ENCODE peak calls at places on chromosome 11, in five cellular contexts. J is Panc1; W is right cardiac atrium; V is CD4-positive, CD25-positive, alpha-beta regulatory T cell; B is pancreas. D is an unnamed sample.

GRCh38 chr11:70323811-70324210 is 53.3 kb downstream of the PPFIA1 start:
- ATAC-seq in J (no peak), W (peak; percentile 20), V (no peak), B (no peak), D (no peak)

GRCh38 chr11:130094614-130095013 is 24.9 kb downstream of the APLP2 start:
- ATAC-seq in J (no peak), W (peak; percentile 70), V (no peak), B (no peak), D (no peak)

GRCh38 chr11:102733232-102733875 is 8.6 kb upstream of the MMP8 start:
- ATAC-seq in J (peak; percentile 96), W (peak; percentile 35), V (no peak), B (peak; percentile 89), D (no peak)

GRCh38 chr11:123507043-123507442 is 77.0 kb downstream of the GRAMD1B start:
- ATAC-seq in J (no peak), W (no peak), V (no peak), B (no peak), D (no peak)

GRCh38 chr11:128686745-128687177 is 7.1 kb upstream of the FLI1 start:
- ATAC-seq in J (peak; percentile 70), W (peak; percentile 81), V (peak; percentile 71), B (peak; percentile 70), D (peak; percentile 43)

GRCh38 chr11:63564056-63564784 is 1.0 kb upstream of the PLAAT2 start:
- ATAC-seq in J (no peak), W (no peak), V (no peak), B (no peak), D (no peak)

GRCh38 chr11:30172872-30173271 is 57.9 kb upstream of the FSHB start:
- ATAC-seq in J (no peak), W (peak; percentile 55), V (no peak), B (peak; percentile 62), D (no peak)

GRCh38 chr11:69880041-69880802 is 61.0 kb upstream of the FGF3 start:
- ATAC-seq in J (no peak), W (no peak), V (no peak), B (no peak), D (no peak)

GRCh38 chr11:133977067-133977681 is 20.4 kb upstream of the IGSF9B start:
- ATAC-seq in J (no peak), W (no peak), V (no peak), B (no peak), D (no peak)

GRCh38 chr11:78160557-78160956 is 21.1 kb upstream of the ALG8 start:
- ATAC-seq in J (no peak), W (no peak), V (no peak), B (no peak), D (no peak)

GRCh38 chr11:78659326-78660319 is 85.0 kb upstream of the NARS2 start:
- ATAC-seq in J (no peak), W (no peak), V (no peak), B (peak; percentile 92), D (no peak)

GRCh38 chr11:65357856-65358356 is 3.4 kb downstream of the TIGD3 start:
- ATAC-seq in J (no peak), W (no peak), V (no peak), B (no peak), D (no peak)

GRCh38 chr11:128515766-128516466 is 71.4 kb downstream of the ETS1 start:
- ATAC-seq in J (no peak), W (no peak), V (no peak), B (peak; percentile 60), D (no peak)

GRCh38 chr11:9302448-9302847 is 11.9 kb downstream of the TMEM41B start:
- ATAC-seq in J (no peak), W (no peak), V (no peak), B (no peak), D (no peak)

GRCh38 chr11:24068197-24068596 is 428.7 kb upstream of the LUZP2 start:
- ATAC-seq in J (no peak), W (no peak), V (no peak), B (no peak), D (no peak)

GRCh38 chr11:109972181-109972715 is 120.9 kb upstream of the ZC3H12C start:
- ATAC-seq in J (no peak), W (peak; percentile 51), V (no peak), B (no peak), D (no peak)

GRCh38 chr11:64536396-64536935 is 54.6 kb upstream of the SLC22A12 start:
- ATAC-seq in J (no peak), W (no peak), V (no peak), B (no peak), D (no peak)

GRCh38 chr11:131408011-131408640 is 37.7 kb downstream of the NTM start:
- ATAC-seq in J (peak; percentile 78), W (peak; percentile 47), V (no peak), B (peak; percentile 73), D (peak; percentile 69)

GRCh38 chr11:17473071-17473744 is 3.4 kb downstream of the ABCC8 start:
- ATAC-seq in J (peak; percentile 79), W (no peak), V (no peak), B (peak; percentile 32), D (no peak)

GRCh38 chr11:79076526-79077115 is 364.2 kb downstream of the TENM4 start:
- ATAC-seq in J (peak; percentile 85), W (peak; percentile 47), V (no peak), B (peak; percentile 61), D (no peak)

GRCh38 chr11:79423736-79424135 is 17.1 kb downstream of the TENM4 start:
- ATAC-seq in J (no peak), W (no peak), V (no peak), B (no peak), D (no peak)

GRCh38 chr11:57315491-57315890 is 9.3 kb downstream of the TNKS1BP1 start:
- ATAC-seq in J (no peak), W (no peak), V (peak; percentile 26), B (no peak), D (no peak)

GRCh38 chr11:119339581-119340334 is 925 bp downstream of the C1QTNF5 start:
- ATAC-seq in J (peak; percentile 62), W (peak; percentile 66), V (no peak), B (peak; percentile 77), D (peak; percentile 71)

GRCh38 chr11:119340335-119341221 is at the start of gene C1QTNF5:
- ATAC-seq in J (peak; percentile 3), W (peak; percentile 74), V (no peak), B (peak; percentile 54), D (peak; percentile 62)

GRCh38 chr11:119337581-119338317 is 2.9 kb downstream of the C1QTNF5 start:
- ATAC-seq in J (peak; percentile 39), W (no peak), V (no peak), B (no peak), D (no peak)

GRCh38 chr11:119338318-119338890 is 2.3 kb downstream of the C1QTNF5 start:
- ATAC-seq in J (peak; percentile 73), W (peak; percentile 12), V (peak; percentile 18), B (peak; percentile 38), D (peak; percentile 29)

DNA sequence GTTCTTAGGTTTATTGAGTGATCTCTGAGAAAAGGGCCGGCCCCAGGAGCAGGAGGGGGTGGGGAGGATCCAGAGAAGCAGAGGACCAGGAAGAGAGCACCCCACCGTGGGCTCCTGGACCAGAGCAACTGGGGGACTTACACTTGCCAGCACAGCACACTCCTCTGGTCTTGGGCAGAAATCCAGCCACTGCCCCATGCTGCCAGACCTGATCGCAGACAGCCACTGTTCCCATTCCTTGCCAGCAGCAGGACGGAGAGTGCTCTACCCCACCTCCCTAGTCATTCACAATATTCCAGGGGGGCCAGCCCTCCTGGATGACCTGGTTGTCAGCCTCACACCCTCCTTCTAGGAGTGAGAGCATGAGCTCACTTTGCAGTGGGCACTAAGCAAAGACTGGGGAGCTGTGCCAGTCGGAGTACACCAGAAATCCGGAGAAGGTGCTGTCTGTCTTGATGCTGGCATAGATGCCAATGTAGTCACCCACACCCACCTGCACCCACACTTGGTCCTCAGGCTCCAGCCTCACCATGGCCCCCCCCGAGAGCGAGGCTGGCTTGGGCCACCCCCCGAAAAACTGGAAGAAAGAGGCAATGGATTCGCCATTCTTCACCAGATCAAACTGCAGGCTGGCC is 1.6 kb downstream of the C1QTNF5 start:
- ATAC-seq in J (no peak), W (no peak), V (no peak), B (no peak), D (no peak)
- H3K27ac ChIP-seq in J (no peak overlapping the region), W (peak overlapping the region; percentile 59), V (no peak overlapping the region), B (no peak overlapping the region), D (peak overlapping the region; percentile 92)

DNA sequence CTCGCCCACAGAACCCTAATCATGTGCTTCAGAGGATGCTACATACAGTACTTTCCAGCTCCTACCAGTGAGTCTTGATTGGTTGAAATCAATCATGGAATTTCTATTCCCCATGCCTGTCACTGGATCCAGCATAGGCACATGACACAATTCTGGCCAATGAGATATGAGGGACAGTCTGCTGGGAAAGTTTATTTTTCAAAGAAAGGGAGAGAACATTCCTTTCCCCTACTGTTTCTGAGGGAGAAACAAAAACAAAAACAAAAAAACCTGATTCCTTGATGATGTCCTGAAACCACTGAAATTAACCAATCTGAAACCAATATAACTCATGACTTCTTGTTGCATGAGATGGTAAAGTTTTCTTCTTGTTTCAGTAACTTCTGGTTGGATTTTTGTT is 3.3 kb upstream of the RCN1 start:
- ATAC-seq in J (no peak), W (no peak), V (no peak), B (no peak), D (no peak)
- H3K27ac ChIP-seq in J (no peak overlapping the region), W (no peak overlapping the region), V (no peak overlapping the region), B (no peak overlapping the region), D (no peak overlapping the region)

GRCh38 chr11:19639603-19640002 is 73.0 kb upstream of the NAV2 start:
- ATAC-seq in J (no peak), W (no peak), V (no peak), B (no peak), D (no peak)
- H3K27ac ChIP-seq in J (no peak overlapping the region), W (no peak overlapping the region), V (no peak overlapping the region), B (no peak overlapping the region), D (no peak overlapping the region)

GRCh38 chr11:33946930-33947329 is 55.1 kb upstream of the LMO2 start:
- ATAC-seq in J (no peak), W (no peak), V (no peak), B (no peak), D (no peak)

GRCh38 chr11:33944345-33944692 is 52.4 kb upstream of the LMO2 start:
- ATAC-seq in J (no peak), W (no peak), V (no peak), B (no peak), D (no peak)

GRCh38 chr11:33942954-33943353 is 51.1 kb upstream of the LMO2 start:
- ATAC-seq in J (no peak), W (peak; percentile 85), V (no peak), B (no peak), D (peak; percentile 73)

GRCh38 chr11:33944693-33945424 is 53.0 kb upstream of the LMO2 start:
- ATAC-seq in J (no peak), W (no peak), V (no peak), B (no peak), D (no peak)

DNA sequence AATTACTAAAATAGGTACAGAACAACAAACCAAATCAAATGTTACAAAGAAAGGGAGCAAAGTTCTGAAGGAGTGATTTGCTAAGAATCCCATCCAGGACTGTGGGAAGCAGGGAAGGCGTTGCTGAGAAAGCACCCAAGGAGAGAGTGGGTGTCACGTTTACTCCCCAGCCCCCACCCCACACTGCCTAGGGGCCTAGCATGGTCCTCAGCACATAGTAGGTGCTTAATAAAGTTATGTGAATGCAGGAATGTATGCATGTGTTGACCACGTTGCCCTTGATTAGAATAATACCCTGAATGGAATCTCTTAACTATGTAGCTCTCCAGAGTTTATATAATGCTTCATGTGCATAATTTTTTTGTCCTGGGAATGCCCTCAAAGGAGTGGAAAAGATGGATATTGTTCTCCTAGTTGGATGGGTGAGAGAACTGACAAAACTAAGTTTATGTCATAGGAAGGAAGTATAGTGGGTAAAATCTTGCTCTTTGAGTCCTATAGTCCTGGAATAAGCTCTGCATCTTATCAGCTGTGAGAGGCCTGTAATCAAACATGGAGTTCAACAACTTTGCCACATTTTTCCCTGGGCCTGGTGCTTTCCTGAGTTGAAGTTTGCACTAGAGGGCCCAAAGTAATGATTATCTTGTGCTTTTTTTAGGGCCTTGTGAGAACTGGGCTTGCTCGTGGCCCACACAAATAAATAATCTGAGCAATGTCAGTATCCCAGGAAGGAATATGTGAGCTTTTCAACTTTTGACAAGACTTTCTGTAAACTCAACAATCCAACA is 53.8 kb upstream of the LMO2 start:
- ATAC-seq in J (no peak), W (no peak), V (no peak), B (no peak), D (no peak)
- H3K27ac ChIP-seq in J (no peak overlapping the region), W (no peak overlapping the region), V (no peak overlapping the region), B (no peak overlapping the region), D (no peak overlapping the region)

D was measured in gastroesophageal sphincter.